ENCODE peak calls at places on chromosomes 1 and 21, in seven cellular contexts. D is cardiac muscle cell; W is esophagus squamous epithelium; I is CD4-positive, CD25-positive, alpha-beta regulatory T cell; G is mesendoderm; J is ovary; K is suprapubic skin. T is an unnamed sample. For H3K4me1 and H3K36me3, the result is how much of the 10 kb centered on the place peaks cover.

GRCh38 chr1:155507960-155508359 is 54.6 kb downstream of the ASH1L start:
- DNase-seq in D (no peak), W (no peak), I (peak), G (no peak), J (no peak), K (no peak), T (no peak)

GRCh38 chr1:190168116-190168515 is 309.5 kb downstream of the BRINP3 start:
- DNase-seq in D (peak), W (no peak), I (no peak), G (no peak), J (no peak), K (no peak), T (no peak)

GRCh38 chr1:33057095-33057494 is 20.4 kb upstream of the AK2 start:
- DNase-seq in D (no peak), W (no peak), I (no peak), G (no peak), J (no peak), K (no peak), T (no peak)

GRCh38 chr1:171917361-171917760 is 76.1 kb downstream of the DNM3 start:
- DNase-seq in D (no peak), W (no peak), I (no peak), G (no peak), J (no peak), K (no peak), T (no peak)

GRCh38 chr1:16109571-16109970 is 36.1 kb upstream of the FAM131C start:
- DNase-seq in D (no peak), W (no peak), I (no peak), G (no peak), J (no peak), K (no peak), T (no peak)

GRCh38 chr1:232635778-232636356 is 5.9 kb upstream of the SIPA1L2 start:
- DNase-seq in D (peak), W (no peak), I (peak), G (no peak), J (no peak), K (no peak), T (no peak)

GRCh38 chr1:34645109-34645688 is 109.6 kb upstream of the GJB5 start:
- DNase-seq in D (no peak), W (no peak), I (no peak), G (no peak), J (no peak), K (no peak), T (no peak)

GRCh38 chr1:12052008-12052573 is 11.0 kb upstream of the TNFRSF8 start:
- DNase-seq in D (peak), W (no peak), I (peak), G (peak), J (peak), K (no peak), T (no peak)

GRCh38 chr1:78691995-78692747 is 42.5 kb downstream of the IFI44 start:
- DNase-seq in D (no peak), W (no peak), I (no peak), G (no peak), J (no peak), K (no peak), T (no peak)

GRCh38 chr1:156444407-156445001 is 56.1 kb downstream of the MEF2D start:
- DNase-seq in D (peak), W (no peak), I (peak), G (peak), J (no peak), K (no peak), T (no peak)

GRCh38 chr1:174974711-174975111 is 25.0 kb upstream of the CACYBP start:
- DNase-seq in D (no peak), W (no peak), I (no peak), G (no peak), J (no peak), K (no peak), T (no peak)

GRCh38 chr1:114272593-114272992 is 118.9 kb upstream of the SYT6 start:
- DNase-seq in D (no peak), W (no peak), I (no peak), G (no peak), J (no peak), K (no peak), T (no peak)

GRCh38 chr1:95388041-95388440 is 154.0 kb downstream of the RWDD3 start:
- DNase-seq in D (no peak), W (no peak), I (no peak), G (no peak), J (no peak), K (no peak), T (no peak)

GRCh38 chr1:205044745-205045144 is 1.7 kb downstream of the CNTN2 start:
- DNase-seq in D (no peak), W (no peak), I (no peak), G (peak), J (no peak), K (no peak), T (no peak)

GRCh38 chr1:116737855-116738318 is 16.3 kb upstream of the CD2 start:
- DNase-seq in D (no peak), W (no peak), I (peak), G (no peak), J (no peak), K (no peak), T (no peak)

GRCh38 chr1:53071915-53072314 is 9.9 kb downstream of the PODN start:
- DNase-seq in D (no peak), W (no peak), I (no peak), G (no peak), J (no peak), K (no peak), T (no peak)

GRCh38 chr1:112501810-112502641 is 6.7 kb upstream of the WNT2B start:
- DNase-seq in D (peak), W (no peak), I (peak), G (peak), J (peak), K (peak), T (no peak)

GRCh38 chr1:11374748-11375110 is 101.7 kb downstream of the UBIAD1 start:
- DNase-seq in D (no peak), W (no peak), I (no peak), G (no peak), J (no peak), K (no peak), T (no peak)

GRCh38 chr1:54803761-54804470 is 2.8 kb upstream of the TTC22 start:
- DNase-seq in D (peak), W (no peak), I (no peak), G (no peak), J (peak), K (peak), T (no peak)

GRCh38 chr21:32507342-32507919 is 77.9 kb downstream of the TCP10L start:
- DNase-seq in D (no peak), W (no peak), I (no peak), G (no peak), J (no peak), K (no peak), T (no peak)

GRCh38 chr1:27588256-27589232 is 15.4 kb downstream of the AHDC1 start:
- DNase-seq in D (peak), W (no peak), I (no peak), G (no peak), J (peak), K (no peak), T (no peak)

GRCh38 chr1:113608371-113608770 is 150.9 kb downstream of the PHTF1 start:
- DNase-seq in D (no peak), W (no peak), I (no peak), G (peak), J (no peak), K (no peak), T (no peak)

GRCh38 chr21:43645414-43645891 is 13.8 kb downstream of the HSF2BP start:
- DNase-seq in D (peak), W (no peak), I (peak), G (peak), J (no peak), K (no peak), T (no peak)

GRCh38 chr1:87030740-87031400 is 116.4 kb downstream of the HS2ST1 start:
- DNase-seq in D (no peak), W (no peak), I (no peak), G (no peak), J (no peak), K (no peak), T (no peak)

GRCh38 chr1:209076688-209077087 is 506.8 kb upstream of the CAMK1G start:
- DNase-seq in D (peak), W (no peak), I (no peak), G (peak), J (no peak), K (no peak), T (no peak)

GRCh38 chr1:182624582-182624981 is 20.4 kb upstream of the RGS16 start:
- DNase-seq in D (no peak), W (no peak), I (no peak), G (no peak), J (no peak), K (no peak), T (no peak)

GRCh38 chr1:1898246-1898933 is 7.5 kb upstream of the GNB1 start:
- DNase-seq in D (no peak), W (no peak), I (no peak), G (no peak), J (no peak), K (no peak), T (no peak)

GRCh38 chr1:182003953-182004586 is 57.4 kb downstream of the ZNF648 start:
- DNase-seq in D (no peak), W (no peak), I (no peak), G (peak), J (no peak), K (no peak), T (no peak)

GRCh38 chr1:114235956-114236355 is 82.3 kb upstream of the SYT6 start:
- DNase-seq in D (no peak), W (no peak), I (no peak), G (no peak), J (no peak), K (no peak), T (no peak)

GRCh38 chr21:42558846-42559245 is 45.2 kb downstream of the SLC37A1 start:
- DNase-seq in D (no peak), W (no peak), I (no peak), G (no peak), J (peak), K (peak), T (no peak)

GRCh38 chr1:166944186-166944967 is 31.0 kb downstream of the ILDR2 start:
- DNase-seq in D (peak), W (no peak), I (peak), G (no peak), J (no peak), K (no peak), T (no peak)

GRCh38 chr21:34782666-34783365 is 114.0 kb downstream of the CLIC6 start:
- DNase-seq in D (no peak), W (no peak), I (no peak), G (peak), J (no peak), K (no peak), T (no peak)

GRCh38 chr1:160416369-160416768 is 16.0 kb downstream of the VANGL2 start:
- DNase-seq in D (peak), W (no peak), I (no peak), G (peak), J (no peak), K (no peak), T (no peak)

GRCh38 chr1:22862752-22863151 is 109.9 kb downstream of the LACTBL1 start:
- DNase-seq in D (no peak), W (no peak), I (no peak), G (no peak), J (no peak), K (no peak), T (no peak)

GRCh38 chr1:36585760-36586072 is 103.0 kb upstream of the CSF3R start:
- DNase-seq in D (no peak), W (no peak), I (no peak), G (no peak), J (no peak), K (no peak), T (no peak)

GRCh38 chr1:57157818-57158606 is 192.2 kb upstream of the C8B start:
- DNase-seq in D (no peak), W (no peak), I (peak), G (peak), J (no peak), K (no peak), T (no peak)

GRCh38 chr21:41585199-41585994 is 77.4 kb upstream of the TMPRSS2 start:
- DNase-seq in D (no peak), W (no peak), I (no peak), G (no peak), J (no peak), K (no peak), T (no peak)

GRCh38 chr1:161864577-161864976 is 98.5 kb downstream of the ATF6 start:
- DNase-seq in D (peak), W (no peak), I (peak), G (no peak), J (no peak), K (no peak), T (no peak)

GRCh38 chr1:203035111-203036000 is 9.1 kb downstream of the PPFIA4 start:
- DNase-seq in D (no peak), W (no peak), I (no peak), G (no peak), J (no peak), K (no peak), T (no peak)

GRCh38 chr1:101428562-101428961 is 191.7 kb downstream of the S1PR1 start:
- DNase-seq in D (no peak), W (no peak), I (no peak), G (no peak), J (no peak), K (no peak), T (no peak)

GRCh38 chr1:29256395-29256794 is 20.1 kb downstream of the PTPRU start:
- DNase-seq in D (no peak), W (no peak), I (no peak), G (peak), J (no peak), K (no peak), T (no peak)
- H3K4me3 ChIP-seq in D (no peak), W (no peak), I (no peak), G (no peak), J (no peak), K (no peak), T (no peak)

GRCh38 chr21:25490742-25491141 is 116.5 kb downstream of the MRPL39 start:
- DNase-seq in D (no peak), W (no peak), I (no peak), G (no peak), J (no peak), K (no peak), T (no peak)
- H3K4me1 ChIP-seq in D (under half), W (under half), I (under half), G (under half), J (under half), K (under half), T (under half)

GRCh38 chr1:179107706-179108629 is 26.1 kb downstream of the TOR3A start:
- DNase-seq in D (peak), W (no peak), I (no peak), G (no peak), J (no peak), K (no peak), T (no peak)
- H3K36me3 ChIP-seq in D (under half), W (half or more), I (under half), G (under half), J (under half), K (half or more), T (half or more)

GRCh38 chr1:17561561-17561985 is 22.1 kb downstream of the ARHGEF10L start:
- DNase-seq in D (peak), W (no peak), I (no peak), G (no peak), J (no peak), K (no peak), T (no peak)
- H3K4me3 ChIP-seq in D (no peak), W (no peak), I (no peak), G (no peak), J (no peak), K (no peak), T (no peak)

GRCh38 chr1:42211224-42211623 is 46.7 kb upstream of the GUCA2A start:
- DNase-seq in D (no peak), W (no peak), I (no peak), G (no peak), J (no peak), K (no peak), T (no peak)

GRCh38 chr1:42210421-42211133 is 46.0 kb upstream of the GUCA2A start:
- DNase-seq in D (no peak), W (no peak), I (no peak), G (no peak), J (no peak), K (no peak), T (no peak)

GRCh38 chr1:42209516-42210370 is 45.2 kb upstream of the GUCA2A start:
- DNase-seq in D (no peak), W (no peak), I (no peak), G (peak), J (no peak), K (no peak), T (no peak)

GRCh38 chr1:42219627-42220026 is 55.1 kb upstream of the GUCA2A start:
- DNase-seq in D (no peak), W (no peak), I (no peak), G (no peak), J (no peak), K (no peak), T (no peak)

GRCh38 chr1:42214447-42214871 is 49.9 kb upstream of the GUCA2A start:
- DNase-seq in D (peak), W (no peak), I (no peak), G (no peak), J (no peak), K (no peak), T (no peak)
- H3K4me1 ChIP-seq in D (under half), W (under half), I (under half), G (under half), J (under half), K (under half), T (under half)